ENCODE peak calls at places on chromosome 4, in five cellular contexts. One of them, this sample, is unnamed.

GRCh38 chr4:2824329-2825183 is 19.1 kb upstream of the ADD1 start:
- DNase-seq in neural crest cell: no peak
- DNase-seq in AG08396: no peak
- DNase-seq in activated naive CD4-positive, alpha-beta T cell treated with anti-CD3 and anti-CD28 coated beads for 36 hours: no peak
- DNase-seq in epithelial cell of esophagus: no peak
- DNase-seq in this sample: no peak

GRCh38 chr4:34953145-34953799 is 1291.0 kb downstream of the ARAP2 start:
- DNase-seq in neural crest cell: no peak
- DNase-seq in AG08396: no peak
- DNase-seq in activated naive CD4-positive, alpha-beta T cell treated with anti-CD3 and anti-CD28 coated beads for 36 hours: no peak
- DNase-seq in epithelial cell of esophagus: peak
- DNase-seq in this sample: no peak

GRCh38 chr4:145487626-145488025 is 6.0 kb downstream of the SMAD1 start:
- DNase-seq in neural crest cell: no peak
- DNase-seq in AG08396: no peak
- DNase-seq in activated naive CD4-positive, alpha-beta T cell treated with anti-CD3 and anti-CD28 coated beads for 36 hours: peak
- DNase-seq in epithelial cell of esophagus: no peak
- DNase-seq in this sample: no peak

GRCh38 chr4:160880186-160880585 is 1283.6 kb downstream of the FSTL5 start:
- DNase-seq in neural crest cell: no peak
- DNase-seq in AG08396: no peak
- DNase-seq in activated naive CD4-positive, alpha-beta T cell treated with anti-CD3 and anti-CD28 coated beads for 36 hours: no peak
- DNase-seq in epithelial cell of esophagus: no peak
- DNase-seq in this sample: no peak

GRCh38 chr4:139241086-139241783 is 38.8 kb downstream of the MGARP start:
- DNase-seq in neural crest cell: no peak
- DNase-seq in AG08396: no peak
- DNase-seq in activated naive CD4-positive, alpha-beta T cell treated with anti-CD3 and anti-CD28 coated beads for 36 hours: no peak
- DNase-seq in epithelial cell of esophagus: no peak
- DNase-seq in this sample: no peak

GRCh38 chr4:82499705-82500104 is 62.1 kb downstream of the TMEM150C start:
- DNase-seq in neural crest cell: no peak
- DNase-seq in AG08396: no peak
- DNase-seq in activated naive CD4-positive, alpha-beta T cell treated with anti-CD3 and anti-CD28 coated beads for 36 hours: no peak
- DNase-seq in epithelial cell of esophagus: no peak
- DNase-seq in this sample: no peak

GRCh38 chr4:185128272-185129119 is 14.6 kb upstream of the SLC25A4 start:
- DNase-seq in neural crest cell: no peak
- DNase-seq in AG08396: peak
- DNase-seq in activated naive CD4-positive, alpha-beta T cell treated with anti-CD3 and anti-CD28 coated beads for 36 hours: peak
- DNase-seq in epithelial cell of esophagus: peak
- DNase-seq in this sample: no peak

GRCh38 chr4:166903408-166903807 is 330.9 kb downstream of the SPOCK3 start:
- DNase-seq in neural crest cell: no peak
- DNase-seq in AG08396: no peak
- DNase-seq in activated naive CD4-positive, alpha-beta T cell treated with anti-CD3 and anti-CD28 coated beads for 36 hours: no peak
- DNase-seq in epithelial cell of esophagus: no peak
- DNase-seq in this sample: no peak

GRCh38 chr4:13865871-13866669 is 238.5 kb upstream of the BOD1L1 start:
- DNase-seq in neural crest cell: no peak
- DNase-seq in AG08396: no peak
- DNase-seq in activated naive CD4-positive, alpha-beta T cell treated with anti-CD3 and anti-CD28 coated beads for 36 hours: no peak
- DNase-seq in epithelial cell of esophagus: no peak
- DNase-seq in this sample: no peak

GRCh38 chr4:8037150-8037769 is 97.6 kb upstream of the AFAP1 start:
- DNase-seq in neural crest cell: no peak
- DNase-seq in AG08396: no peak
- DNase-seq in activated naive CD4-positive, alpha-beta T cell treated with anti-CD3 and anti-CD28 coated beads for 36 hours: no peak
- DNase-seq in epithelial cell of esophagus: no peak
- DNase-seq in this sample: no peak

GRCh38 chr4:88091378-88091777 is 67.1 kb downstream of the ABCG2 start:
- DNase-seq in neural crest cell: no peak
- DNase-seq in AG08396: no peak
- DNase-seq in activated naive CD4-positive, alpha-beta T cell treated with anti-CD3 and anti-CD28 coated beads for 36 hours: no peak
- DNase-seq in epithelial cell of esophagus: no peak
- DNase-seq in this sample: no peak

GRCh38 chr4:22480928-22481327 is 34.9 kb downstream of the ADGRA3 start:
- DNase-seq in neural crest cell: no peak
- DNase-seq in AG08396: no peak
- DNase-seq in activated naive CD4-positive, alpha-beta T cell treated with anti-CD3 and anti-CD28 coated beads for 36 hours: no peak
- DNase-seq in epithelial cell of esophagus: no peak
- DNase-seq in this sample: no peak

GRCh38 chr4:13548059-13548983 is 4.0 kb upstream of the NKX3-2 start:
- DNase-seq in neural crest cell: no peak
- DNase-seq in AG08396: peak
- DNase-seq in activated naive CD4-positive, alpha-beta T cell treated with anti-CD3 and anti-CD28 coated beads for 36 hours: no peak
- DNase-seq in epithelial cell of esophagus: peak
- DNase-seq in this sample: no peak

GRCh38 chr4:59855630-59856352 is 1344.3 kb upstream of the ADGRL3 start:
- DNase-seq in neural crest cell: no peak
- DNase-seq in AG08396: no peak
- DNase-seq in activated naive CD4-positive, alpha-beta T cell treated with anti-CD3 and anti-CD28 coated beads for 36 hours: no peak
- DNase-seq in epithelial cell of esophagus: no peak
- DNase-seq in this sample: no peak

GRCh38 chr4:8101213-8101781 is 57.3 kb downstream of the ABLIM2 start:
- DNase-seq in neural crest cell: no peak
- DNase-seq in AG08396: no peak
- DNase-seq in activated naive CD4-positive, alpha-beta T cell treated with anti-CD3 and anti-CD28 coated beads for 36 hours: no peak
- DNase-seq in epithelial cell of esophagus: peak
- DNase-seq in this sample: no peak

GRCh38 chr4:39756159-39756558 is 58.2 kb downstream of the UBE2K start:
- DNase-seq in neural crest cell: no peak
- DNase-seq in AG08396: no peak
- DNase-seq in activated naive CD4-positive, alpha-beta T cell treated with anti-CD3 and anti-CD28 coated beads for 36 hours: no peak
- DNase-seq in epithelial cell of esophagus: no peak
- DNase-seq in this sample: no peak

GRCh38 chr4:85769009-85769408 is 294.1 kb downstream of the ARHGAP24 start:
- DNase-seq in neural crest cell: no peak
- DNase-seq in AG08396: no peak
- DNase-seq in activated naive CD4-positive, alpha-beta T cell treated with anti-CD3 and anti-CD28 coated beads for 36 hours: no peak
- DNase-seq in epithelial cell of esophagus: no peak
- DNase-seq in this sample: no peak

GRCh38 chr4:57064811-57065711 is 45.1 kb downstream of the IGFBP7 start:
- DNase-seq in neural crest cell: no peak
- DNase-seq in AG08396: peak
- DNase-seq in activated naive CD4-positive, alpha-beta T cell treated with anti-CD3 and anti-CD28 coated beads for 36 hours: no peak
- DNase-seq in epithelial cell of esophagus: peak
- DNase-seq in this sample: peak

GRCh38 chr4:119016636-119017035 is 119.0 kb upstream of the MYOZ2 start:
- DNase-seq in neural crest cell: no peak
- DNase-seq in AG08396: peak
- DNase-seq in activated naive CD4-positive, alpha-beta T cell treated with anti-CD3 and anti-CD28 coated beads for 36 hours: no peak
- DNase-seq in epithelial cell of esophagus: no peak
- DNase-seq in this sample: no peak

GRCh38 chr4:97159625-97160024 is 983.7 kb downstream of the STPG2 start:
- DNase-seq in neural crest cell: no peak
- DNase-seq in AG08396: no peak
- DNase-seq in activated naive CD4-positive, alpha-beta T cell treated with anti-CD3 and anti-CD28 coated beads for 36 hours: no peak
- DNase-seq in epithelial cell of esophagus: no peak
- DNase-seq in this sample: no peak

GRCh38 chr4:156677136-156677535 is 294.5 kb downstream of the PDGFC start:
- DNase-seq in neural crest cell: no peak
- DNase-seq in AG08396: peak
- DNase-seq in activated naive CD4-positive, alpha-beta T cell treated with anti-CD3 and anti-CD28 coated beads for 36 hours: no peak
- DNase-seq in epithelial cell of esophagus: peak
- DNase-seq in this sample: no peak

GRCh38 chr4:126346654-126347053 is 1031.9 kb downstream of the FAT4 start:
- DNase-seq in neural crest cell: no peak
- DNase-seq in AG08396: no peak
- DNase-seq in activated naive CD4-positive, alpha-beta T cell treated with anti-CD3 and anti-CD28 coated beads for 36 hours: no peak
- DNase-seq in epithelial cell of esophagus: no peak
- DNase-seq in this sample: no peak

GRCh38 chr4:112664611-112665010 is 27.7 kb downstream of the LARP7 start:
- DNase-seq in neural crest cell: no peak
- DNase-seq in AG08396: no peak
- DNase-seq in activated naive CD4-positive, alpha-beta T cell treated with anti-CD3 and anti-CD28 coated beads for 36 hours: no peak
- DNase-seq in epithelial cell of esophagus: peak
- DNase-seq in this sample: no peak

GRCh38 chr4:94741304-94741703 is 16.5 kb upstream of the BMPR1B start:
- DNase-seq in neural crest cell: no peak
- DNase-seq in AG08396: no peak
- DNase-seq in activated naive CD4-positive, alpha-beta T cell treated with anti-CD3 and anti-CD28 coated beads for 36 hours: no peak
- DNase-seq in epithelial cell of esophagus: peak
- DNase-seq in this sample: no peak

GRCh38 chr4:163688856-163689255 is 194.4 kb downstream of the TMA16 start:
- DNase-seq in neural crest cell: no peak
- DNase-seq in AG08396: no peak
- DNase-seq in activated naive CD4-positive, alpha-beta T cell treated with anti-CD3 and anti-CD28 coated beads for 36 hours: no peak
- DNase-seq in epithelial cell of esophagus: no peak
- DNase-seq in this sample: no peak

GRCh38 chr4:140151700-140152014 is 2.3 kb downstream of the MAML3 start:
- DNase-seq in neural crest cell: peak
- DNase-seq in AG08396: peak
- DNase-seq in activated naive CD4-positive, alpha-beta T cell treated with anti-CD3 and anti-CD28 coated beads for 36 hours: peak
- DNase-seq in epithelial cell of esophagus: peak
- DNase-seq in this sample: peak

GRCh38 chr4:33381806-33382205 is 2661.6 kb downstream of the PCDH7 start:
- DNase-seq in neural crest cell: no peak
- DNase-seq in AG08396: no peak
- DNase-seq in activated naive CD4-positive, alpha-beta T cell treated with anti-CD3 and anti-CD28 coated beads for 36 hours: no peak
- DNase-seq in epithelial cell of esophagus: peak
- DNase-seq in this sample: no peak

GRCh38 chr4:16916719-16917337 is 18.4 kb upstream of the LDB2 start:
- DNase-seq in neural crest cell: peak
- DNase-seq in AG08396: no peak
- DNase-seq in activated naive CD4-positive, alpha-beta T cell treated with anti-CD3 and anti-CD28 coated beads for 36 hours: peak
- DNase-seq in epithelial cell of esophagus: peak
- DNase-seq in this sample: peak

GRCh38 chr4:173424899-173425805 is 26.2 kb upstream of the SCRG1 start:
- DNase-seq in neural crest cell: no peak
- DNase-seq in AG08396: peak
- DNase-seq in activated naive CD4-positive, alpha-beta T cell treated with anti-CD3 and anti-CD28 coated beads for 36 hours: no peak
- DNase-seq in epithelial cell of esophagus: no peak
- DNase-seq in this sample: no peak

GRCh38 chr4:162782778-162783507 is 383.7 kb downstream of the NAF1 start:
- DNase-seq in neural crest cell: no peak
- DNase-seq in AG08396: no peak
- DNase-seq in activated naive CD4-positive, alpha-beta T cell treated with anti-CD3 and anti-CD28 coated beads for 36 hours: no peak
- DNase-seq in epithelial cell of esophagus: no peak
- DNase-seq in this sample: no peak

GRCh38 chr4:7531640-7531994 is 96.9 kb upstream of the PSAPL1 start:
- DNase-seq in neural crest cell: no peak
- DNase-seq in AG08396: no peak
- DNase-seq in activated naive CD4-positive, alpha-beta T cell treated with anti-CD3 and anti-CD28 coated beads for 36 hours: no peak
- DNase-seq in epithelial cell of esophagus: no peak
- DNase-seq in this sample: no peak

GRCh38 chr4:1201851-1202525 is 29.6 kb upstream of the SPON2 start:
- DNase-seq in neural crest cell: no peak
- DNase-seq in AG08396: peak
- DNase-seq in activated naive CD4-positive, alpha-beta T cell treated with anti-CD3 and anti-CD28 coated beads for 36 hours: peak
- DNase-seq in epithelial cell of esophagus: no peak
- DNase-seq in this sample: peak

GRCh38 chr4:83115656-83116285 is 1.2 kb upstream of the PLAC8 start:
- DNase-seq in neural crest cell: no peak
- DNase-seq in AG08396: no peak
- DNase-seq in activated naive CD4-positive, alpha-beta T cell treated with anti-CD3 and anti-CD28 coated beads for 36 hours: no peak
- DNase-seq in epithelial cell of esophagus: no peak
- DNase-seq in this sample: no peak

GRCh38 chr4:62544428-62544827 is 1344.3 kb downstream of the ADGRL3 start:
- DNase-seq in neural crest cell: no peak
- DNase-seq in AG08396: no peak
- DNase-seq in activated naive CD4-positive, alpha-beta T cell treated with anti-CD3 and anti-CD28 coated beads for 36 hours: no peak
- DNase-seq in epithelial cell of esophagus: no peak
- DNase-seq in this sample: no peak

GRCh38 chr4:1354136-1354982 is 7.4 kb downstream of the UVSSA start:
- DNase-seq in neural crest cell: no peak
- DNase-seq in AG08396: no peak
- DNase-seq in activated naive CD4-positive, alpha-beta T cell treated with anti-CD3 and anti-CD28 coated beads for 36 hours: no peak
- DNase-seq in epithelial cell of esophagus: no peak
- DNase-seq in this sample: no peak